ENCODE peak calls at places on chromosome X, in seven cellular contexts. I, P, O, K, W, N and U are unnamed samples.

GRCh38 chrX:275967-276587 is 5.1 kb upstream of the PLCXD1 start:
- DNase-seq in N (no peak), K (peak), O (no peak), I (peak), P (peak), W (peak), U (peak)

GRCh38 chrX:144681501-144681900 is 565.8 kb upstream of the SPANXN1 start:
- DNase-seq in W (peak), P (peak), I (no peak), N (no peak), O (no peak), K (no peak), U (no peak)

GRCh38 chrX:122238801-122239200 is 945.3 kb upstream of the GRIA3 start:
- DNase-seq in I (no peak), K (no peak), W (peak), P (peak), O (peak), N (no peak), U (no peak)

GRCh38 chrX:29662759-29663503 is 552.4 kb upstream of the MAGEB2 start:
- DNase-seq in W (peak), I (no peak), K (no peak), O (peak), N (peak), P (peak), U (no peak)

GRCh38 chrX:46444011-46444410 is 101.2 kb downstream of the ZNF674 start:
- DNase-seq in K (no peak), O (peak), N (no peak), P (peak), I (no peak), W (peak), U (no peak)

GRCh38 chrX:68186552-68187262 is 246.6 kb downstream of the OPHN1 start:
- DNase-seq in O (no peak), K (no peak), N (no peak), P (peak), I (no peak), W (peak), U (no peak)

GRCh38 chrX:46408553-46409407 is 136.4 kb downstream of the ZNF674 start:
- DNase-seq in I (peak), P (peak), N (peak), W (peak), O (peak), K (peak), U (peak)

GRCh38 chrX:44267861-44268260 is 75.6 kb downstream of the EFHC2 start:
- DNase-seq in N (no peak), K (no peak), I (no peak), P (no peak), O (no peak), W (no peak), U (no peak)

GRCh38 chrX:152601848-152602616 is 35.7 kb upstream of the GABRQ start:
- DNase-seq in K (peak), N (peak), I (no peak), P (peak), W (no peak), O (peak), U (peak)

GRCh38 chrX:136450050-136450830 is 37.5 kb upstream of the BRS3 start:
- DNase-seq in O (no peak), P (no peak), K (no peak), N (no peak), W (peak), I (no peak), U (no peak)

GRCh38 chrX:16185725-16186136 is 18.4 kb downstream of the MAGEB17 start:
- DNase-seq in W (peak), P (peak), O (peak), K (no peak), I (no peak), N (peak), U (no peak)

GRCh38 chrX:15475021-15475420 is 18.1 kb downstream of the PIR start:
- DNase-seq in O (no peak), I (no peak), W (no peak), K (no peak), N (no peak), P (peak), U (no peak)

GRCh38 chrX:96837808-96838207 is 45.9 kb upstream of the RPA4 start:
- DNase-seq in O (peak), K (no peak), P (peak), N (no peak), I (no peak), W (peak), U (no peak)

GRCh38 chrX:110381216-110381615 is 22.6 kb downstream of the RTL9 start:
- DNase-seq in O (no peak), K (no peak), N (no peak), W (peak), P (peak), I (no peak), U (no peak)

GRCh38 chrX:94831364-94831763 is 1157.4 kb downstream of the FAM133A start:
- DNase-seq in W (peak), I (no peak), P (peak), N (no peak), O (no peak), K (no peak), U (no peak)

GRCh38 chrX:13721819-13722527 is 12.4 kb downstream of the TRAPPC2 start:
- DNase-seq in I (no peak), K (no peak), N (no peak), W (peak), P (no peak), O (no peak), U (no peak)

GRCh38 chrX:24371391-24371972 is 11.0 kb downstream of the SUPT20HL1 start:
- DNase-seq in P (peak), N (peak), I (peak), W (peak), K (peak), O (no peak), U (peak)

GRCh38 chrX:38652934-38653442 is 91.6 kb downstream of the TSPAN7 start:
- DNase-seq in P (no peak), W (no peak), K (no peak), N (no peak), O (no peak), I (no peak), U (no peak)
- TF ChIP-seq CTCF in P (no peak), W (no peak), K (no peak), N (no peak), O (no peak), I (no peak), U (no peak)

DNA sequence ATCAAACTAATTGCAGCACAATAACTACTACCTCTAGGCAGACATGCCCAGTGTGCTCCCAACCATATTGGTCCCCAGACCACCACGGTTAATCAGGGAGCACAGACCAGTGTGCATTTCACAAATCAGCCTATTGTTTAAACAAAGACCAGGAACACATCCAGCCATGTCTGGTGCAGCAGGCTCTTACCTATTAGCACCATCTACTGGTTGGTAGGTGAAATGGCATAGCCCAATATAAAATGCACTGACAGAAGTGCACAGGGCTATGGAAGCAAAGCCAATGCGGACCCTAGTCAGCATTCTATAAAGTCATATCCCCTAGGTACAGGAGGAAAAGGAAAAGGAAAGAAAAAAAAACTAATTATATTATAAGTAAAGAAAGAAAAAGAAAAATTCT is 15.5 kb upstream of the CYLC1 start:
- DNase-seq in I (no peak), K (no peak), O (no peak), N (peak), P (peak), W (peak), U (peak)
- TF ChIP-seq CTCF in I (peak), K (peak), O (peak), N (peak), P (peak), W (peak), U (peak)

GRCh38 chrX:103918584-103919335 is 43.7 kb upstream of the TMSB15B start:
- DNase-seq in P (peak), K (peak), W (peak), N (peak), I (peak), O (peak), U (peak)

GRCh38 chrX:103913356-103914020 is 48.9 kb upstream of the TMSB15B start:
- DNase-seq in P (no peak), K (peak), O (peak), N (no peak), W (peak), I (no peak), U (no peak)

GRCh38 chrX:103918050-103918449 is 44.4 kb upstream of the TMSB15B start:
- DNase-seq in W (peak), N (peak), I (peak), O (peak), K (peak), P (peak), U (peak)

GRCh38 chrX:103919336-103919682 is 43.1 kb upstream of the TMSB15B start:
- DNase-seq in N (peak), K (no peak), P (no peak), W (peak), I (no peak), O (peak), U (no peak)
- TF ChIP-seq CTCF in N (peak), K (peak), P (peak), W (peak), I (no peak), O (peak), U (no peak)

GRCh38 chrX:1676866-1677265 is 62.0 kb downstream of the ASMT start:
- DNase-seq in W (no peak), K (no peak), P (no peak), N (no peak), O (no peak), I (no peak), U (no peak)

GRCh38 chrX:1667566-1667965 is 52.7 kb downstream of the ASMT start:
- DNase-seq in N (no peak), W (no peak), K (no peak), I (no peak), P (no peak), O (no peak), U (no peak)

GRCh38 chrX:1679238-1679637 is 64.4 kb downstream of the ASMT start:
- DNase-seq in K (no peak), W (peak), N (peak), I (no peak), O (no peak), P (peak), U (no peak)

GRCh38 chrX:1673337-1673736 is 58.5 kb downstream of the ASMT start:
- DNase-seq in O (no peak), N (peak), K (peak), P (no peak), W (peak), I (no peak), U (peak)
- TF ChIP-seq CTCF in O (peak), N (peak), K (peak), P (peak), W (peak), I (peak), U (peak)

GRCh38 chrX:40922307-40922706 is 162.9 kb upstream of the USP9X start:
- DNase-seq in O (peak), P (peak), N (peak), I (no peak), W (peak), K (peak), U (no peak)
- TF ChIP-seq CTCF in O (peak), P (peak), N (peak), I (no peak), W (peak), K (peak), U (peak)